ENCODE peak calls at places on chromosome 9, in ten cellular contexts. W is astrocyte; S is CD8-positive, alpha-beta T cell; D is AG04450; M is uterus; T is adrenal gland; A is effector memory CD4-positive, alpha-beta T cell; I is GM12878; Y is foreskin keratinocyte; C is spleen. H is an unnamed sample.
A peak's percentile ranks its signal among the peaks of the same experiment; 100 is the strongest.

GRCh38 chr9:122835313-122835731 is 6.9 kb upstream of the PDCL start:
- DNase-seq in W (no peak), S (no peak), D (no peak), M (no peak), T (no peak), A (no peak), I (no peak), Y (no peak), C (no peak), H (no peak)

GRCh38 chr9:124735121-124735520 is 36.0 kb downstream of the NR6A1 start:
- DNase-seq in W (peak; percentile 81), S (no peak), D (no peak), M (no peak), T (no peak), A (no peak), I (no peak), Y (peak; percentile 50), C (no peak), H (no peak)

GRCh38 chr9:91536211-91536691 is 112.6 kb upstream of the NFIL3 start:
- DNase-seq in W (peak; percentile 84), S (no peak), D (peak; percentile 26), M (no peak), T (no peak), A (no peak), I (no peak), Y (peak; percentile 72), C (no peak), H (no peak)

GRCh38 chr9:20997503-20998076 is 33.9 kb downstream of the HACD4 start:
- DNase-seq in W (no peak), S (no peak), D (no peak), M (no peak), T (no peak), A (no peak), I (peak; percentile 47), Y (no peak), C (no peak), H (no peak)

GRCh38 chr9:96884443-96884842 is 30.1 kb upstream of the ZNF782 start:
- DNase-seq in W (peak; percentile 72), S (no peak), D (peak; percentile 6), M (no peak), T (no peak), A (no peak), I (no peak), Y (peak; percentile 72), C (no peak), H (no peak)

GRCh38 chr9:107439991-107440456 is 49.5 kb downstream of the KLF4 start:
- DNase-seq in W (peak; percentile 71), S (no peak), D (no peak), M (no peak), T (no peak), A (no peak), I (no peak), Y (no peak), C (no peak), H (no peak)

GRCh38 chr9:28915256-28915930 is 1342.1 kb upstream of the C9orf72 start:
- DNase-seq in W (no peak), S (no peak), D (no peak), M (no peak), T (no peak), A (no peak), I (no peak), Y (peak; percentile 59), C (no peak), H (no peak)

GRCh38 chr9:18268381-18268780 is 205.6 kb upstream of the ADAMTSL1 start:
- DNase-seq in W (peak; percentile 82), S (no peak), D (no peak), M (no peak), T (no peak), A (no peak), I (no peak), Y (peak; percentile 75), C (no peak), H (no peak)

GRCh38 chr9:88942411-88942810 is 48.9 kb upstream of the S1PR3 start:
- DNase-seq in W (no peak), S (no peak), D (no peak), M (no peak), T (no peak), A (no peak), I (no peak), Y (no peak), C (no peak), H (no peak)

GRCh38 chr9:137534256-137535119 is 15.7 kb downstream of the PNPLA7 start:
- DNase-seq in W (peak; percentile 41), S (no peak), D (no peak), M (no peak), T (peak; percentile 53), A (no peak), I (no peak), Y (peak; percentile 14), C (no peak), H (no peak)

GRCh38 chr9:134932656-134933055 is 14.9 kb upstream of the FCN1 start:
- DNase-seq in W (no peak), S (no peak), D (no peak), M (no peak), T (no peak), A (no peak), I (no peak), Y (no peak), C (peak; percentile 36), H (no peak)
- H3K27ac ChIP-seq in W (no peak overlapping the region), S (no peak overlapping the region), D (no peak overlapping the region), M (no peak overlapping the region), T (no peak overlapping the region), A (no peak overlapping the region), I (peak overlapping the region; percentile 55), Y (no peak overlapping the region), C (no peak overlapping the region), H (no peak overlapping the region)

GRCh38 chr9:130769004-130769403 is 66.0 kb upstream of the ABL1 start:
- DNase-seq in W (no peak), S (no peak), D (no peak), M (no peak), T (no peak), A (no peak), I (no peak), Y (no peak), C (no peak), H (no peak)

GRCh38 chr9:130766031-130766903 is 68.8 kb upstream of the ABL1 start:
- DNase-seq in W (peak; percentile 71), S (no peak), D (no peak), M (no peak), T (no peak), A (no peak), I (no peak), Y (no peak), C (no peak), H (peak; percentile 14)

GRCh38 chr9:130765135-130766030 is 69.7 kb upstream of the ABL1 start:
- DNase-seq in W (peak; percentile 87), S (no peak), D (no peak), M (no peak), T (no peak), A (no peak), I (peak; percentile 64), Y (no peak), C (no peak), H (no peak)

GRCh38 chr9:130768265-130768664 is 66.8 kb upstream of the ABL1 start:
- DNase-seq in W (no peak), S (no peak), D (no peak), M (no peak), T (no peak), A (no peak), I (no peak), Y (no peak), C (no peak), H (no peak)

GRCh38 chr9:130766904-130767262 is 68.2 kb upstream of the ABL1 start:
- DNase-seq in W (no peak), S (no peak), D (no peak), M (no peak), T (no peak), A (no peak), I (no peak), Y (no peak), C (no peak), H (no peak)
- H3K27ac ChIP-seq in W (peak overlapping the region; percentile 78), S (no peak overlapping the region), D (no peak overlapping the region), M (no peak overlapping the region), T (no peak overlapping the region), A (no peak overlapping the region), I (peak overlapping the region; percentile 84), Y (no peak overlapping the region), C (no peak overlapping the region), H (no peak overlapping the region)

GRCh38 chr9:101354143-101354764 is 30.6 kb downstream of the BAAT start:
- DNase-seq in W (no peak), S (no peak), D (no peak), M (no peak), T (no peak), A (no peak), I (no peak), Y (peak; percentile 51), C (no peak), H (no peak)
- H3K27ac ChIP-seq in W (no peak overlapping the region), S (no peak overlapping the region), D (no peak overlapping the region), M (no peak overlapping the region), T (no peak overlapping the region), A (no peak overlapping the region), I (no peak overlapping the region), Y (no peak overlapping the region), C (no peak overlapping the region), H (no peak overlapping the region)

GRCh38 chr9:105501414-105501813 is 53.6 kb downstream of the FSD1L start:
- DNase-seq in W (no peak), S (no peak), D (no peak), M (no peak), T (no peak), A (no peak), I (no peak), Y (no peak), C (no peak), H (no peak)
- H3K27ac ChIP-seq in W (no peak overlapping the region), S (no peak overlapping the region), D (no peak overlapping the region), M (no peak overlapping the region), T (no peak overlapping the region), A (no peak overlapping the region), I (peak overlapping the region; percentile 71), Y (no peak overlapping the region), C (no peak overlapping the region), H (no peak overlapping the region)

DNA sequence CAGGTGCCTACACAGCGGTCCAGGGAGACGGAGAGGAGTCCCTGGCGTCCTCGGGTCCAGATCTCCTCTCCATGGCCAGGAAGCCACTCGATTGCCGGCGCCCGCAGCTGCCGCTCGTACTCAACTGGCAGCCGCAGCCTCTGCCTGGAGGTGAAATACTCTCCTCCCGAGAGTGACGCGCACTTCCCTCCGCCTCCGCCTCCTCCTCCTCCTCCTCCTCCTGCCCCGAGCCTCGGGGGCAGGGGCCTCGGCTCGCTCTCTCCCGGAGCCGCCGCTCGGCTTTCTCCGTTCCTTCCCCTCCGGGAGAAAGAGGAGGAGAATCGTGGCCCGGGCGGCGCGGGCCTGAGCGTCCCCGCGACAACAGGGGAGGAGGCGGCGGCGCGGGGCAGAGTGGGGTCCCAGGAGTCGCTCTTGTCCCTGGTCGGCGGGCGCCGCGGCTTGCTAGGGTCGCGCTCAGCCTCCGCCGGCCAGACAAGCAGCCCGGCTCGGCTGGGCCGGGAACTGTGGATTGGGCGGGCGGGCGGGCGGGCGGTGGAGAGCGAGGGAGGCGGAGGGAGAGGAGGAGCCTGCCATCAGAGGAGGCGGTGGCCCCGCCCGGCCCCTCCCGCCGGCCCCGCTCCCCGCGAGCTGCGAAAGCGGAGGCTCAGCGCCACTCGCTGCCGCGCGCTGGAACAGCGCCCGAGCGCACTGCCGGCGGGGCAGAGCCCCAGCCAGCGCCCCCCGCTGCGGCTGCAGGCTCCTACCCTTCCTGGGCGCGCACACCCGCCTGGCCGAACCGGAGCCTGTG is at the start of gene CEMIP2:
- DNase-seq in W (peak; percentile 79), S (peak; percentile 76), D (peak; percentile 78), M (peak; percentile 88), T (peak; percentile 95), A (peak; percentile 82), I (no peak), Y (peak; percentile 82), C (peak; percentile 99), H (peak; percentile 55)
- H3K27ac ChIP-seq in W (peak within 1 kb of the TSS; percentile 90), S (peak within 1 kb of the TSS; percentile 87), D (peak within 1 kb of the TSS; percentile 93), M (peak within 1 kb of the TSS; percentile 97), T (peak within 1 kb of the TSS; percentile 96), A (peak within 1 kb of the TSS; percentile 92), I (peak within 1 kb of the TSS; percentile 37), Y (peak within 1 kb of the TSS; percentile 100), C (peak within 1 kb of the TSS; percentile 96), H (peak within 1 kb of the TSS; percentile 88)

GRCh38 chr9:133824802-133825186 is 86.6 kb upstream of the SARDH start:
- DNase-seq in W (no peak), S (no peak), D (no peak), M (no peak), T (no peak), A (no peak), I (no peak), Y (no peak), C (no peak), H (no peak)
- H3K27ac ChIP-seq in W (no peak overlapping the region), S (no peak overlapping the region), D (no peak overlapping the region), M (no peak overlapping the region), T (no peak overlapping the region), A (no peak overlapping the region), I (peak overlapping the region; percentile 77), Y (no peak overlapping the region), C (peak overlapping the region; percentile 72), H (no peak overlapping the region)